ENCODE peak calls at places on chromosomes 2 and 18, in four cellular contexts. One of them, this sample, is unnamed.

GRCh38 chr2:101374821-101375561 is 12.3 kb downstream of the CREG2 start:
- DNase-seq in glutamatergic neuron: no peak
- DNase-seq in transverse colon: no peak
- DNase-seq in pancreas: no peak
- DNase-seq in this sample: no peak

GRCh38 chr2:136005462-136006205 is 20.2 kb upstream of the DARS1 start:
- DNase-seq in glutamatergic neuron: no peak
- DNase-seq in pancreas: no peak
- DNase-seq in transverse colon: no peak
- DNase-seq in this sample: no peak

GRCh38 chr2:165192729-165193128 is 11.1 kb downstream of the SCN3A start:
- DNase-seq in pancreas: no peak
- DNase-seq in glutamatergic neuron: no peak
- DNase-seq in transverse colon: no peak
- DNase-seq in this sample: no peak

GRCh38 chr18:41870817-41871216 is 84.2 kb upstream of the PIK3C3 start:
- DNase-seq in pancreas: no peak
- DNase-seq in transverse colon: no peak
- DNase-seq in glutamatergic neuron: no peak
- DNase-seq in this sample: peak; percentile 93

GRCh38 chr2:29066271-29066860 is 8.0 kb downstream of the PCARE start:
- DNase-seq in glutamatergic neuron: no peak
- DNase-seq in transverse colon: no peak
- DNase-seq in pancreas: no peak
- DNase-seq in this sample: peak; percentile 94

GRCh38 chr18:1648715-1649114 is 744.0 kb downstream of the ADCYAP1 start:
- DNase-seq in glutamatergic neuron: no peak
- DNase-seq in pancreas: no peak
- DNase-seq in transverse colon: no peak
- DNase-seq in this sample: no peak

GRCh38 chr2:10161206-10161931 is 38.8 kb downstream of the RRM2 start:
- DNase-seq in glutamatergic neuron: no peak
- DNase-seq in transverse colon: peak; percentile 64
- DNase-seq in pancreas: no peak
- DNase-seq in this sample: peak; percentile 24

GRCh38 chr2:152421521-152422367 is 86.8 kb downstream of the FMNL2 start:
- DNase-seq in transverse colon: peak; percentile 48
- DNase-seq in glutamatergic neuron: no peak
- DNase-seq in pancreas: no peak
- DNase-seq in this sample: peak; percentile 99

GRCh38 chr18:75139226-75139911 is 69.6 kb downstream of the PTGR3 start:
- DNase-seq in pancreas: no peak
- DNase-seq in glutamatergic neuron: no peak
- DNase-seq in transverse colon: no peak
- DNase-seq in this sample: no peak

GRCh38 chr2:27428978-27429541 is 629 bp downstream of the NRBP1 start:
- DNase-seq in glutamatergic neuron: peak; percentile 86
- DNase-seq in pancreas: peak; percentile 94
- DNase-seq in transverse colon: peak; percentile 89
- DNase-seq in this sample: peak; percentile 72

GRCh38 chr2:70141754-70142589 is 48.8 kb downstream of the C2orf42 start:
- DNase-seq in pancreas: no peak
- DNase-seq in glutamatergic neuron: peak; percentile 60
- DNase-seq in transverse colon: no peak
- DNase-seq in this sample: no peak

GRCh38 chr18:51149605-51150429 is 47.7 kb downstream of the MEX3C start:
- DNase-seq in glutamatergic neuron: no peak
- DNase-seq in pancreas: no peak
- DNase-seq in transverse colon: no peak
- DNase-seq in this sample: peak; percentile 61

GRCh38 chr2:71948781-71949536 is 198.7 kb downstream of the CYP26B1 start:
- DNase-seq in glutamatergic neuron: no peak
- DNase-seq in pancreas: no peak
- DNase-seq in transverse colon: no peak
- DNase-seq in this sample: no peak

GRCh38 chr2:54284801-54285200 is 28.8 kb upstream of the TSPYL6 start:
- DNase-seq in transverse colon: no peak
- DNase-seq in glutamatergic neuron: no peak
- DNase-seq in pancreas: no peak
- DNase-seq in this sample: no peak

GRCh38 chr2:231425811-231426703 is 30.5 kb downstream of the B3GNT7 start:
- DNase-seq in pancreas: no peak
- DNase-seq in transverse colon: no peak
- DNase-seq in glutamatergic neuron: no peak
- DNase-seq in this sample: no peak

GRCh38 chr2:183035954-183036669 is 2.1 kb downstream of the NCKAP1 start:
- DNase-seq in transverse colon: no peak
- DNase-seq in glutamatergic neuron: no peak
- DNase-seq in pancreas: no peak
- DNase-seq in this sample: no peak

GRCh38 chr2:209425082-209426071 is 1.5 kb downstream of the MAP2 start:
- DNase-seq in transverse colon: no peak
- DNase-seq in pancreas: no peak
- DNase-seq in glutamatergic neuron: peak; percentile 28
- DNase-seq in this sample: peak; percentile 75

GRCh38 chr18:46668135-46668534 is 11.1 kb upstream of the LOXHD1 start:
- DNase-seq in transverse colon: no peak
- DNase-seq in pancreas: no peak
- DNase-seq in glutamatergic neuron: no peak
- DNase-seq in this sample: no peak

GRCh38 chr2:1483551-1483950 is 70.3 kb downstream of the TPO start:
- DNase-seq in pancreas: no peak
- DNase-seq in glutamatergic neuron: no peak
- DNase-seq in transverse colon: no peak
- DNase-seq in this sample: no peak

GRCh38 chr2:207085110-207085509 is 80.6 kb downstream of the KLF7 start:
- DNase-seq in pancreas: no peak
- DNase-seq in transverse colon: no peak
- DNase-seq in glutamatergic neuron: no peak
- DNase-seq in this sample: no peak
- TF ChIP-seq CTCF in pancreas: no peak
- TF ChIP-seq CTCF in transverse colon: no peak
- TF ChIP-seq CTCF in glutamatergic neuron: no peak
- TF ChIP-seq CTCF in this sample: no peak

DNA sequence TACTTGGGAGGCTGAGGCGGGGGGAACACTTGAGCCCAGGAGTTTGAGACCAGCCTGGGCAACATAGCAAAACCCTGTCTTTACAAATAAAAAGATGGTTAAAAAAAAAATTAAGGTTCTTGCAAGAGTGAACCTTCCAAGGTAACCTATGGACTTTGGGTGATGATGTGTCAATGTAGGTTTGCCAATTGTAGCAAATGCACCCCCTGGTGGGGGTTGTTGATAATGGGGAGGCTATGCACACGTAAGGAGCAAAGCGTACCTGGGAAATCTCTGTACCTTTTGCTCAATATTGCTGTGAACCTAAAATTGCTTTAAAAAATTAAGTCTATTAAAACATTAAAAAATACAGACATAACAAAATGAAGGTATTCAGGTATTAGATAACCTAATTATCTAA is 70.4 kb downstream of the CWC22 start:
- DNase-seq in transverse colon: peak; percentile 29
- DNase-seq in pancreas: no peak
- DNase-seq in glutamatergic neuron: peak; percentile 68
- DNase-seq in this sample: peak; percentile 50
- TF ChIP-seq CTCF in transverse colon: no peak
- TF ChIP-seq CTCF in pancreas: no peak
- TF ChIP-seq CTCF in glutamatergic neuron: peak; percentile 73
- TF ChIP-seq CTCF in this sample: peak; percentile 46

DNA sequence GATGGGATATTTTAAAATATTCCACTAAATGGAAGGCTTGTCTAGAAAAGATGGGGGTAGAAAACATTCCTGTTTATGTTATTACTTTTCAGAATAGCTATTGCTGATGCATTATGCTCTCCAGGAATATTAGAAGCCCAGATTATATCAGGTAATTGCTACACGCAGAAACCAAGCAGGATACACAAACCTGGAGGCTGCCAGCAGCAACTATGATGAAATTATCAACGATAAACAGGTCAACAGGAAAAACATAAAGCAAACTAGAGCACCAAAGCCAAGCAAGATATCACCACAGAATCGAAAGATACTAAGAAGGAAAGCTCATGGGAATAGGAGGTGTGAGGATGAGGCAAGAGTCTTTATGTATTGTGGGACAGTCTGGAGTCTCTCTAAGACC is 113.2 kb upstream of the SPATS2L start:
- DNase-seq in transverse colon: no peak
- DNase-seq in glutamatergic neuron: no peak
- DNase-seq in pancreas: no peak
- DNase-seq in this sample: no peak
- TF ChIP-seq CTCF in transverse colon: no peak
- TF ChIP-seq CTCF in glutamatergic neuron: no peak
- TF ChIP-seq CTCF in pancreas: no peak
- TF ChIP-seq CTCF in this sample: no peak

GRCh38 chr18:59293317-59293716 is 20.1 kb upstream of the RAX start:
- DNase-seq in transverse colon: no peak
- DNase-seq in pancreas: no peak
- DNase-seq in glutamatergic neuron: no peak
- DNase-seq in this sample: no peak
- TF ChIP-seq CTCF in transverse colon: no peak
- TF ChIP-seq CTCF in pancreas: no peak
- TF ChIP-seq CTCF in glutamatergic neuron: no peak
- TF ChIP-seq CTCF in this sample: no peak

DNA sequence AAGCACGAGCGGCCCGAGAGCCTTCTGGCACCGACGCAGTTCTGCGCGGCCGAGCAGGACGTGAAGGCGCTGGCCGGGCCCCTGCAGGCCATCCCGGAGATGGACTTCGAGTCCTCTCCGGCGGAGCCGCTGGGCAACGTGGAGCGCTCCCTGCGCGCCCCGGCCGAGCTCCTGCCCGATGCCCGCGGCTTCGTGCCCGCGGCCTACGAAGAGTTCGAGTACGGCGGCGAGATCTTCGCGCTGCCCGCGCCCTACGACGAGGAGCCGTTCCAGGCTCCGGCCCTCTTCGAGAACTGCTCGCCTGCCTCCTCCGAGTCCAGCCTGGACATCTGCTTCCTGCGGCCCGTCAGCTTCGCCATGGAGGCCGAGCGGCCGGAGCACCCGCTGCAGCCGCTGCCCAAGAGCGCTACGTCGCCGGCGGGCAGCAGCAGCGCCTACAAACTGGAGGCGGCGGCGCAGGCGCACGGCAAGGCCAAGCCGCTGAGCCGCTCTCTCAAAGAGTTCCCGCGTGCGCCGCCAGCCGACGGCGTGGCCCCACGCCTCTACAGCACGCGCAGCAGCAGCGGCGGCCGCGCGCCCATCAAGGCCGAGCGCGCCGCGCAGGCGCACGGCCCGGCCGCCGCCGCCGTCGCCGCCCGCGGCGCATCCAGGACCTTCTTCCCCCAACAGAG is 70.4 kb downstream of the ARHGEF33 start:
- DNase-seq in pancreas: peak; percentile 78
- DNase-seq in glutamatergic neuron: peak; percentile 85
- DNase-seq in transverse colon: peak; percentile 67
- DNase-seq in this sample: peak; percentile 63
- TF ChIP-seq CTCF in pancreas: no peak
- TF ChIP-seq CTCF in glutamatergic neuron: no peak
- TF ChIP-seq CTCF in transverse colon: no peak
- TF ChIP-seq CTCF in this sample: peak; percentile 12

GRCh38 chr2:240256704-240257637 is 116.5 kb upstream of the OTOS start:
- DNase-seq in transverse colon: no peak
- DNase-seq in pancreas: peak; percentile 43
- DNase-seq in glutamatergic neuron: no peak
- DNase-seq in this sample: no peak
- TF ChIP-seq CTCF in transverse colon: no peak
- TF ChIP-seq CTCF in pancreas: no peak
- TF ChIP-seq CTCF in glutamatergic neuron: no peak
- TF ChIP-seq CTCF in this sample: no peak

GRCh38 chr18:21344860-21345259 is 102.8 kb downstream of the GREB1L start:
- DNase-seq in transverse colon: no peak
- DNase-seq in pancreas: no peak
- DNase-seq in glutamatergic neuron: no peak
- DNase-seq in this sample: no peak
- TF ChIP-seq CTCF in transverse colon: no peak
- TF ChIP-seq CTCF in pancreas: no peak
- TF ChIP-seq CTCF in glutamatergic neuron: no peak
- TF ChIP-seq CTCF in this sample: no peak